ENCODE peak calls at places on chromosomes 12 and 14, in eight cellular contexts. Q is ovary, M is gastrocnemius medialis, G is endothelial cell of umbilical vein, O is A549, T is tibial artery, E is left ventricle myocardium inferior, P is MM.1S. A is an unnamed sample.

GRCh38 chr12:120290541-120291312 is 976 bp downstream of the RNU4-2 start:
- DNase-seq in Q (peak; percentile 41), M (peak; percentile 41), G (peak; percentile 22), O (peak; percentile 74), T (no peak), E (no peak), P (peak; percentile 26), A (no peak)

GRCh38 chr12:659090-659683 is 4.1 kb downstream of the NINJ2 start:
- DNase-seq in Q (no peak), M (no peak), G (no peak), O (no peak), T (no peak), E (no peak), P (no peak), A (no peak)

GRCh38 chr14:75615200-75615599 is 36.8 kb downstream of the FLVCR2 start:
- DNase-seq in Q (no peak), M (no peak), G (no peak), O (no peak), T (peak; percentile 35), E (no peak), P (no peak), A (no peak)

GRCh38 chr14:71776463-71777359 is 155.5 kb upstream of the RGS6 start:
- DNase-seq in Q (no peak), M (no peak), G (peak; percentile 64), O (no peak), T (no peak), E (no peak), P (no peak), A (no peak)

GRCh38 chr12:75455839-75456238 is 24.7 kb upstream of the GLIPR1 start:
- DNase-seq in Q (no peak), M (no peak), G (no peak), O (no peak), T (peak; percentile 35), E (no peak), P (peak; percentile 18), A (no peak)

GRCh38 chr14:50335389-50335788 is 23.3 kb downstream of the DMAC2L start:
- DNase-seq in Q (peak; percentile 64), M (peak; percentile 52), G (peak; percentile 78), O (peak; percentile 54), T (peak; percentile 72), E (peak; percentile 26), P (no peak), A (peak; percentile 72)

GRCh38 chr14:73761621-73762355 is 47.6 kb upstream of the PNMA1 start:
- DNase-seq in Q (no peak), M (no peak), G (no peak), O (no peak), T (no peak), E (no peak), P (peak; percentile 38), A (no peak)

GRCh38 chr14:79510659-79511058 is 700.6 kb downstream of the DIO2 start:
- DNase-seq in Q (no peak), M (no peak), G (no peak), O (peak; percentile 4), T (no peak), E (no peak), P (no peak), A (peak; percentile 88)

GRCh38 chr14:29111554-29111953 is 345.0 kb downstream of the FOXG1 start:
- DNase-seq in Q (no peak), M (no peak), G (peak; percentile 10), O (no peak), T (no peak), E (no peak), P (no peak), A (no peak)

GRCh38 chr12:46677749-46678148 is 148.0 kb downstream of the SLC38A4 start:
- DNase-seq in Q (no peak), M (no peak), G (peak; percentile 41), O (peak; percentile 70), T (no peak), E (no peak), P (no peak), A (no peak)

GRCh38 chr14:104967144-104967413 is 11.1 kb downstream of the AHNAK2 start:
- DNase-seq in Q (no peak), M (no peak), G (no peak), O (no peak), T (no peak), E (no peak), P (no peak), A (no peak)

GRCh38 chr12:12724421-12725085 is 7.4 kb downstream of the CDKN1B start:
- DNase-seq in Q (no peak), M (no peak), G (no peak), O (no peak), T (no peak), E (no peak), P (peak; percentile 76), A (no peak)

GRCh38 chr12:56257491-56258067 is 605 bp downstream of the ANKRD52 start:
- DNase-seq in Q (no peak), M (peak; percentile 61), G (peak; percentile 45), O (peak; percentile 44), T (no peak), E (no peak), P (no peak), A (no peak)

GRCh38 chr14:61099221-61099835 is 118.3 kb downstream of the SLC38A6 start:
- DNase-seq in Q (no peak), M (no peak), G (no peak), O (no peak), T (no peak), E (no peak), P (no peak), A (no peak)

GRCh38 chr14:86088156-86088555 is 558.2 kb downstream of the FLRT2 start:
- DNase-seq in Q (no peak), M (no peak), G (no peak), O (no peak), T (no peak), E (no peak), P (no peak), A (no peak)

GRCh38 chr12:47088021-47088944 is 8.5 kb upstream of the AMIGO2 start:
- DNase-seq in Q (no peak), M (no peak), G (peak; percentile 90), O (peak; percentile 94), T (no peak), E (no peak), P (no peak), A (peak; percentile 56)

GRCh38 chr12:52907092-52907810 is 2.4 kb upstream of the KRT8 start:
- DNase-seq in Q (peak; percentile 36), M (no peak), G (peak; percentile 25), O (peak; percentile 70), T (peak; percentile 35), E (peak; percentile 29), P (no peak), A (no peak)

GRCh38 chr12:67910360-67911292 is 78.6 kb upstream of the IFNG-AS1 start:
- DNase-seq in Q (no peak), M (peak; percentile 27), G (no peak), O (peak; percentile 48), T (no peak), E (no peak), P (no peak), A (peak; percentile 79)

GRCh38 chr12:104519190-104519857 is 62.6 kb downstream of the CHST11 start:
- DNase-seq in Q (no peak), M (no peak), G (peak; percentile 21), O (no peak), T (no peak), E (no peak), P (no peak), A (no peak)

GRCh38 chr14:64510825-64511679 is 6.5 kb downstream of the ZBTB1 start:
- DNase-seq in Q (peak; percentile 76), M (peak; percentile 54), G (peak; percentile 72), O (peak; percentile 76), T (peak; percentile 79), E (no peak), P (peak; percentile 40), A (peak; percentile 62)

GRCh38 chr14:101405171-101405883 is 156.0 kb upstream of the DIO3 start:
- DNase-seq in Q (peak; percentile 78), M (peak; percentile 37), G (no peak), O (peak; percentile 29), T (no peak), E (no peak), P (no peak), A (no peak)

GRCh38 chr14:89386214-89386886 is 30.7 kb downstream of the FOXN3 start:
- DNase-seq in Q (no peak), M (peak; percentile 86), G (peak; percentile 12), O (no peak), T (no peak), E (no peak), P (no peak), A (peak; percentile 41)
- H3K4me3 ChIP-seq in Q (no peak overlapping the region), M (no peak overlapping the region), G (no peak overlapping the region), O (no peak overlapping the region), T (no peak overlapping the region), E (no peak overlapping the region), P (no peak overlapping the region), A (no peak overlapping the region)

GRCh38 chr14:97978336-97978735 is 1181.2 kb downstream of the VRK1 start:
- DNase-seq in Q (peak; percentile 69), M (peak; percentile 49), G (no peak), O (peak; percentile 42), T (peak; percentile 64), E (peak; percentile 76), P (no peak), A (peak; percentile 27)
- TF ChIP-seq CTCF in Q (no peak), M (no peak), G (no peak), O (peak; percentile 28), T (peak; percentile 41), E (peak; percentile 49), P (no peak), A (no peak)

GRCh38 chr12:8995021-8995775 is 5.9 kb downstream of the KLRG1 start:
- DNase-seq in Q (no peak), M (no peak), G (peak; percentile 56), O (no peak), T (no peak), E (no peak), P (no peak), A (no peak)

GRCh38 chr12:8989425-8989824 is at the start of gene KLRG1:
- DNase-seq in Q (no peak), M (no peak), G (peak; percentile 83), O (no peak), T (no peak), E (no peak), P (no peak), A (no peak)

GRCh38 chr12:8993827-8994226 is 4.5 kb downstream of the KLRG1 start:
- DNase-seq in Q (no peak), M (no peak), G (no peak), O (no peak), T (no peak), E (no peak), P (no peak), A (no peak)

GRCh38 chr12:8991371-8992085 is 2.2 kb downstream of the KLRG1 start:
- DNase-seq in Q (no peak), M (no peak), G (peak; percentile 61), O (no peak), T (no peak), E (no peak), P (no peak), A (no peak)

DNA sequence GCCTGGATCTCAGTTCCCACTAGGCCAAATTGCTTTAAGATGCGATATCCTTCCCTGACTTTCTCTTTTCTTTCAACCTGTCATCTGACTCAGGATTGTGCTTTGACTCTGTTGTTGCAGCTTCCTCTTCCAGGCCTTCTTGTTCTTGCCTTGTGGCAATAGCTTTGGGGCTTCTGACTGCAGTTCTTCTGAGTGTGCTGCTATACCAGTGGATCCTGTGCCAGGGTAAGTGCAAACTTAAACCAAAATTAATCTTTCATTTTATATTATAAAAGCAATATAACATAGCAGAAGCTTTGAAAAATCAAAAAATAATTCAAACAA is 2.7 kb downstream of the KLRG1 start:
- DNase-seq in Q (no peak), M (no peak), G (no peak), O (no peak), T (no peak), E (no peak), P (no peak), A (no peak)
- H3K27ac ChIP-seq in Q (no peak overlapping the region), M (no peak overlapping the region), G (no peak overlapping the region), O (no peak overlapping the region), T (no peak overlapping the region), E (peak overlapping the region; percentile 43), P (no peak overlapping the region), A (no peak overlapping the region)

GRCh38 chr12:57898308-57898970 is 42.9 kb upstream of the ATP23 start:
- DNase-seq in Q (no peak), M (no peak), G (peak; percentile 57), O (no peak), T (no peak), E (no peak), P (peak; percentile 49), A (no peak)
- H3K4me3 ChIP-seq in Q (no peak overlapping the region), M (peak overlapping the region; percentile 3), G (no peak overlapping the region), O (no peak overlapping the region), T (no peak overlapping the region), E (no peak overlapping the region), P (peak overlapping the region; percentile 30), A (no peak overlapping the region)

A was measured in brain microvascular endothelial cell.